ENCODE peak calls at places on chromosomes 4 and X, in four cellular contexts. One of them, this sample, is unnamed.
A peak's percentile ranks its signal among the peaks of the same experiment; 100 is the strongest.

GRCh38 chr4:155319506-155319905 is 57.3 kb downstream of the MAP9 start:
- DNase-seq in SK-N-SH: no peak
- DNase-seq in K562: no peak
- DNase-seq in WTC11: no peak
- DNase-seq in this sample: no peak

GRCh38 chr4:155787113-155787710 is 28.4 kb downstream of the GUCY1B1 start:
- DNase-seq in SK-N-SH: peak; percentile 65
- DNase-seq in K562: no peak
- DNase-seq in WTC11: no peak
- DNase-seq in this sample: peak; percentile 28

GRCh38 chrX:16089086-16089485 is 34.3 kb upstream of the GRPR start:
- DNase-seq in SK-N-SH: no peak
- DNase-seq in K562: no peak
- DNase-seq in WTC11: no peak
- DNase-seq in this sample: no peak

GRCh38 chr4:180827610-180828009 is 1415.6 kb upstream of the TENM3 start:
- DNase-seq in SK-N-SH: no peak
- DNase-seq in K562: no peak
- DNase-seq in WTC11: no peak
- DNase-seq in this sample: no peak

GRCh38 chr4:95293014-95293413 is 255.8 kb downstream of the UNC5C start:
- DNase-seq in SK-N-SH: no peak
- DNase-seq in K562: no peak
- DNase-seq in WTC11: no peak
- DNase-seq in this sample: no peak

GRCh38 chrX:30957753-30958152 is 68.7 kb upstream of the TAB3 start:
- DNase-seq in SK-N-SH: no peak
- DNase-seq in K562: no peak
- DNase-seq in WTC11: no peak
- DNase-seq in this sample: peak; percentile 20

GRCh38 chr4:123856689-123857545 is 460.3 kb downstream of the SPRY1 start:
- DNase-seq in SK-N-SH: peak; percentile 41
- DNase-seq in K562: no peak
- DNase-seq in WTC11: peak; percentile 25
- DNase-seq in this sample: peak; percentile 95

GRCh38 chr4:124144302-124144701 is 568.2 kb downstream of the ANKRD50 start:
- DNase-seq in SK-N-SH: no peak
- DNase-seq in K562: no peak
- DNase-seq in WTC11: no peak
- DNase-seq in this sample: no peak

GRCh38 chrX:41178201-41178600 is 93.0 kb downstream of the USP9X start:
- DNase-seq in SK-N-SH: no peak
- DNase-seq in K562: no peak
- DNase-seq in WTC11: no peak
- DNase-seq in this sample: no peak

GRCh38 chrX:84747516-84747915 is 245.3 kb upstream of the HDX start:
- DNase-seq in SK-N-SH: no peak
- DNase-seq in K562: no peak
- DNase-seq in WTC11: no peak
- DNase-seq in this sample: no peak

GRCh38 chrX:42530027-42530426 is 247.9 kb downstream of the PPP1R2C start:
- DNase-seq in SK-N-SH: no peak
- DNase-seq in K562: no peak
- DNase-seq in WTC11: no peak
- DNase-seq in this sample: no peak
- TF ChIP-seq FOXJ3 in SK-N-SH: no peak
- TF ChIP-seq FOXJ3 in K562: no peak
- TF ChIP-seq FOXJ3 in WTC11: no peak
- TF ChIP-seq FOXJ3 in this sample: no peak

GRCh38 chrX:313546-313945 is 5.0 kb downstream of the GTPBP6 start:
- DNase-seq in SK-N-SH: no peak
- DNase-seq in K562: no peak
- DNase-seq in WTC11: no peak
- DNase-seq in this sample: no peak

GRCh38 chrX:314781-315595 is 3.6 kb downstream of the GTPBP6 start:
- DNase-seq in SK-N-SH: no peak
- DNase-seq in K562: no peak
- DNase-seq in WTC11: no peak
- DNase-seq in this sample: no peak

GRCh38 chrX:312621-313331 is 5.8 kb downstream of the GTPBP6 start:
- DNase-seq in SK-N-SH: no peak
- DNase-seq in K562: no peak
- DNase-seq in WTC11: no peak
- DNase-seq in this sample: no peak

GRCh38 chrX:316351-317325 is 2.0 kb downstream of the GTPBP6 start:
- DNase-seq in SK-N-SH: no peak
- DNase-seq in K562: no peak
- DNase-seq in WTC11: no peak
- DNase-seq in this sample: no peak

GRCh38 chrX:314049-314448 is 4.5 kb downstream of the GTPBP6 start:
- DNase-seq in SK-N-SH: no peak
- DNase-seq in K562: no peak
- DNase-seq in WTC11: no peak
- DNase-seq in this sample: no peak
- TF ChIP-seq USF2 in SK-N-SH: no peak
- TF ChIP-seq USF2 in K562: no peak
- TF ChIP-seq USF2 in WTC11: no peak
- TF ChIP-seq USF2 in this sample: no peak

DNA sequence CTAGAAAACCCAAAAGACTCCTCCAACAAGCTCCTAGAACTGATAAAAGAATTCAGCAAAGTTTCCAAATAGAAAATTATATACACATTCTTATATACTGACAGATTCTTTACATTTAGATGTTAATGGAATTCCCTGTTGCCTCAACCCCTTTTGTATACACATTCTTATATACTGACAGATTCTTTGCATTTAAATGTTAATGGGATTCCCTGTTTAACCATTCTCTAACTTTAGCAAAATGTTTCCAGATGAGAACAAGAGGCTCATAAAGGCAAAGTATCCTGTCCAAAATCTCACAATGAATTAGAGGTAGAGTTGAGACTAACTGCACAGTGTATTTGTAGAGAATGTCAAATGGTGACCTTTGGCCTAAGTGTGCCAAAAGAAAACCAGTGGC is 23.1 kb upstream of the AR start:
- DNase-seq in SK-N-SH: no peak
- DNase-seq in K562: no peak
- DNase-seq in WTC11: no peak
- DNase-seq in this sample: no peak
- TF ChIP-seq FOXJ3 in SK-N-SH: no peak
- TF ChIP-seq FOXJ3 in K562: no peak
- TF ChIP-seq FOXJ3 in WTC11: no peak
- TF ChIP-seq FOXJ3 in this sample: no peak

GRCh38 chr4:17055788-17056187 is 157.3 kb upstream of the LDB2 start:
- DNase-seq in SK-N-SH: no peak
- DNase-seq in K562: no peak
- DNase-seq in WTC11: no peak
- DNase-seq in this sample: no peak

GRCh38 chr4:17060230-17060629 is 161.8 kb upstream of the LDB2 start:
- DNase-seq in SK-N-SH: no peak
- DNase-seq in K562: no peak
- DNase-seq in WTC11: no peak
- DNase-seq in this sample: no peak

GRCh38 chr4:17059192-17059634 is 160.8 kb upstream of the LDB2 start:
- DNase-seq in SK-N-SH: peak; percentile 43
- DNase-seq in K562: no peak
- DNase-seq in WTC11: no peak
- DNase-seq in this sample: no peak

GRCh38 chr4:17057035-17057434 is 158.6 kb upstream of the LDB2 start:
- DNase-seq in SK-N-SH: no peak
- DNase-seq in K562: no peak
- DNase-seq in WTC11: no peak
- DNase-seq in this sample: no peak

DNA sequence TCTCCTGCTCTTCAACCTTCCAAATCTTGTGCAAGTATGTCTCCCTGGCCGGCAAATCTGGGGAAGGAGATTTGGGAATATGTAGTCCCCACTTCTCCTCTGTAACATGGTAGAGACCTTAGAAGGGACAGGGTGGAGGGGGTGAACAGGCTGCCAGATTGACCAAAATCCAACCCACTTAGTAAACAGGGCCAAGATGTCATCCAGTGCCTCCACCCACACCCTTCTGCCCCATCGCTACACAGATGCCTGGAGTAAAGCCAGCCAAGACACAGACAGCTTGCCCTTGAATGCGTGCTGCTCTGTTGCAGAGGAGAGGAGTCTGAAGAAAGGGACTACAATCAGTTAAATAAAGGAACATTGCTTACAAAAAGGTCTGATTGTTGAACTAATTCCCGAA is 160.1 kb upstream of the LDB2 start:
- DNase-seq in SK-N-SH: no peak
- DNase-seq in K562: no peak
- DNase-seq in WTC11: no peak
- DNase-seq in this sample: no peak
- TF ChIP-seq USF2 in SK-N-SH: no peak
- TF ChIP-seq USF2 in K562: no peak
- TF ChIP-seq USF2 in WTC11: no peak
- TF ChIP-seq USF2 in this sample: no peak

GRCh38 chr4:7328913-7329638 is 105.7 kb downstream of the PSAPL1 start:
- DNase-seq in SK-N-SH: no peak
- DNase-seq in K562: no peak
- DNase-seq in WTC11: no peak
- DNase-seq in this sample: no peak
- TF ChIP-seq FOXJ3 in SK-N-SH: no peak
- TF ChIP-seq FOXJ3 in K562: no peak
- TF ChIP-seq FOXJ3 in WTC11: no peak
- TF ChIP-seq FOXJ3 in this sample: no peak

This sample was measured in HepG2.